ENCODE peak calls at places on chromosomes 16 and 17, in four cellular contexts. F is astrocyte, G is GM06990, R is BE2C. I is an unnamed sample.

GRCh38 chr17:33968350-33969044 is 286.6 kb upstream of the CCL2 start:
- DNase-seq in F (no peak), G (peak; percentile 77), R (no peak), I (no peak)

GRCh38 chr17:43846963-43847369 is at the start of gene CD300LG:
- DNase-seq in F (no peak), G (no peak), R (no peak), I (peak; percentile 33)

GRCh38 chr17:5971969-5972368 is 98.2 kb upstream of the WSCD1 start:
- DNase-seq in F (no peak), G (no peak), R (no peak), I (no peak)

GRCh38 chr16:87201052-87201451 is 116.1 kb downstream of the C16orf95 start:
- DNase-seq in F (peak; percentile 99), G (no peak), R (no peak), I (no peak)

GRCh38 chr16:27317738-27318398 is 4.1 kb downstream of the IL4R start:
- DNase-seq in F (no peak), G (no peak), R (no peak), I (no peak)

GRCh38 chr16:85444879-85445778 is 168.0 kb upstream of the GSE1 start:
- DNase-seq in F (no peak), G (no peak), R (peak; percentile 82), I (no peak)

GRCh38 chr17:50219345-50219744 is 17.9 kb upstream of the COL1A1 start:
- DNase-seq in F (peak; percentile 91), G (no peak), R (no peak), I (no peak)

GRCh38 chr17:51840688-51841087 is 317.8 kb downstream of the CA10 start:
- DNase-seq in F (no peak), G (no peak), R (no peak), I (no peak)

GRCh38 chr16:3999479-3999868 is 116.8 kb downstream of the ADCY9 start:
- DNase-seq in F (peak; percentile 61), G (no peak), R (no peak), I (peak; percentile 65)

GRCh38 chr16:11133344-11133921 is 122.6 kb downstream of the SOCS1 start:
- DNase-seq in F (peak; percentile 97), G (no peak), R (no peak), I (no peak)

GRCh38 chr16:11129378-11129781 is 126.6 kb downstream of the SOCS1 start:
- DNase-seq in F (no peak), G (no peak), R (peak; percentile 81), I (no peak)

GRCh38 chr16:78675312-78675711 is 575.9 kb downstream of the WWOX start:
- DNase-seq in F (no peak), G (no peak), R (no peak), I (no peak)

GRCh38 chr17:7014995-7015586 is 2.7 kb downstream of the RNASEK start:
- DNase-seq in F (peak; percentile 61), G (no peak), R (no peak), I (no peak)

GRCh38 chr17:35432176-35433074 is at the start of gene SLFN12:
- DNase-seq in F (peak; percentile 98), G (peak; percentile 44), R (no peak), I (no peak)

GRCh38 chr16:9807302-9807701 is 374.9 kb downstream of the GRIN2A start:
- DNase-seq in F (no peak), G (no peak), R (no peak), I (no peak)
- TF ChIP-seq CTCF in F (no peak), G (no peak), R (no peak), I (no peak)

GRCh38 chr17:36840796-36841195 is 96.5 kb upstream of the LHX1 start:
- DNase-seq in F (no peak), G (no peak), R (no peak), I (no peak)

GRCh38 chr17:36839256-36839655 is 98.0 kb upstream of the LHX1 start:
- DNase-seq in F (no peak), G (no peak), R (no peak), I (peak; percentile 54)

GRCh38 chr17:36837193-36837592 is 100.1 kb upstream of the LHX1 start:
- DNase-seq in F (no peak), G (no peak), R (no peak), I (no peak)

GRCh38 chr17:36835036-36835435 is 102.2 kb upstream of the LHX1 start:
- DNase-seq in F (no peak), G (no peak), R (no peak), I (no peak)

DNA sequence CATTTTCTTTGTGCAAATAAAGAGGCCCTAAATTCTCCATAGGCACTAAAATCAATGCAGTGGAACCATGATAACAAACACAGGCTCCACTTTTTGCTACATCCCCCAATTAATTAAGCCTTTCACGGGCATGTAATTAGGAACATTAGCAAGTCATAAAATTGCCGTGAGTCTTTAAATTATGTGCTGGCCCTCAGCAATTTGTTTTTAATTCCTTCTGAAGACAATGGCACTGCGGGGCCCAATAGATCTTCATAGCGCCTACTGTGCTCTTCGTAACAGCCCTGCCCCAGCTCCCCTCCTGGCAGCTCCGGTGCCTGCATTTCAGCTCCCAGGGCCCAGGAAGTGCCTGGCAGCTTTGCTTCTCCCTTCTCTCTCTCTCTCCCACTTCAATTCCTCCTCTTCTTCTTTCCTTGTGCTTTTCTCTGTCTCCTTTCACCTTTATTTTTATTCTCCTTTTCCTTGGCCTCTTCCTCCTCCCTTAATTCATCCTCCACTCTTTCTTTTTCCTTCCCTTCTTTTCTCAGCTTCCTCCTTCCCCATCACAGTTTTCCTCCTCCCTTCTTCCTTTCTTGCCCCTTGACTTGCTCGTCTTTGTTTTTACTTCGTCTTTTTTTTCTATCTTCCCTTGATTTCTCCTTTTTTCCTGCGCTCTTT is 99.5 kb upstream of the LHX1 start:
- DNase-seq in F (no peak), G (no peak), R (no peak), I (peak; percentile 44)
- TF ChIP-seq CTCF in F (no peak), G (no peak), R (peak; percentile 23), I (no peak)

GRCh38 chr17:82098169-82098938 is at the start of gene FASN:
- DNase-seq in F (peak; percentile 85), G (peak; percentile 98), R (peak; percentile 97), I (peak; percentile 96)
- TF ChIP-seq CTCF in F (no peak), G (peak; percentile 44), R (peak; percentile 29), I (peak; percentile 27)

DNA sequence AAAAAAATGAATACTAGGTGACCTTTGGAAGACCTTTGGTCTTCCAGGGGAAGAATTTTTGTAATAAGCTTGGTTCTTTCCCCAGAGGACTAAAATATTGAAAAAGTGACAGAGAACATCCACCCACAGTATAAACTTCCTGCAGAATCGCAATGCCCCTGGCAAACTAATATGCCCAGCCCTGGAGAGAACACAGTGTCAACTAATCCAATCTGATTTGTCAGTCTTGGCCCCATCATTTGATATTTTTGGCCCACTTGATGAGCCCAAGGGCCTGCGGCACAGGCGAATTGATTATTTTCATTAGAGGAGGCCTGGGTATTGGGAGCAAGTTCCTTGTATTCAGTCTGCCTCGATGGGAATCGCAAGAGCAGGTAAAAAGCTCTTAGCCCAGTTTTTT is 98.4 kb downstream of the MAP2K6 start:
- DNase-seq in F (no peak), G (no peak), R (no peak), I (no peak)
- TF ChIP-seq CTCF in F (no peak), G (no peak), R (no peak), I (no peak)

GRCh38 chr17:77061711-77062110 is 79.1 kb upstream of the SEC14L1 start:
- DNase-seq in F (no peak), G (no peak), R (peak; percentile 30), I (no peak)
- TF ChIP-seq CTCF in F (no peak), G (no peak), R (no peak), I (no peak)

DNA sequence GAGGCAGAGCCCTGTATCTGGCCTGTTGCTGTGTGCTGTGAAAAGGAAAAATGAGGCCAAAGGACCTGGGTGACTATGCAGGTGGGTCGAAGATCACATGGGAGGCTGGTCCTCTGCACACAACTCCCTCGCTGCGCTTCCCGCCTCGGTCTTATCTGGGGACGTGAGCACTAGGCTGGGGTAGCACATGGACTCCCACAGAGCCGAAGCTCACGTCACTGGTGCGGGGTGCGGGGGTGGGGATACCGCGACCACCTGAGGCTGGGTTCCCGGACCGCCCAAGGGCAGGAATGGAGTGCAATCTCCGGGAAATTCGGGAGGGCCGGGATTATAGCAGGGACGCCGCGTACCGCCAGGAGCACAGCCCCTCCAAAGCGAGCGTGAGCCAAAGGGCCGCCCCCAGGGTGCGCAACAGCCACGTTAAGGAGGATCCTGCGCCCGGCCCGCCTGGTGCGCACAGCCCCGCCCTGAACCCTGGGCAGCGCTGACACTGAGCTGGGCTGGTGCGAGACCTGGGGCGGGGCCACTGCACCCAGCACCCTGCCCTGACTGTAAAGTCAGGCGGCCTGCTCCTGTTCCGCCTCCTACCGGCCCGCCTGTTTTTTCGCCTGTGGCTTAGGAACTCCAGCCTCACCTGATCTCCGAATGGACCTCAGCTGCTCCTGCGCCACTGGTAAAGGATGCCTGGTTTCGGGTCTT is 4.8 kb downstream of the MT1A start:
- DNase-seq in F (peak; percentile 17), G (peak; percentile 37), R (peak; percentile 69), I (peak; percentile 63)
- TF ChIP-seq CTCF in F (no peak), G (peak; percentile 32), R (peak; percentile 41), I (no peak)

I was measured in nephron progenitor cell.